ENCODE peak calls at places on chromosomes 11 and 22, in four cellular contexts. E, G, K and J are unnamed samples.
A peak's percentile ranks its signal among the peaks of the same experiment; 100 is the strongest.

GRCh38 chr11:1103401-1104360 is 29.0 kb downstream of the MUC2 start:
- DNase-seq in E (no peak), G (no peak), K (no peak), J (no peak)

GRCh38 chr11:44825058-44825795 is 98.5 kb downstream of the TSPAN18 start:
- DNase-seq in E (no peak), G (no peak), K (no peak), J (no peak)

GRCh38 chr11:69916806-69917387 is 97.7 kb upstream of the FGF3 start:
- DNase-seq in E (no peak), G (no peak), K (no peak), J (no peak)

GRCh38 chr11:65425105-65425970 is 2.7 kb downstream of the NEAT1 start:
- DNase-seq in E (peak; percentile 85), G (no peak), K (peak; percentile 87), J (peak; percentile 81)

GRCh38 chr11:7548659-7549283 is 35.0 kb downstream of the PPFIBP2 start:
- DNase-seq in E (no peak), G (no peak), K (peak; percentile 63), J (no peak)

GRCh38 chr22:20430101-20430640 is 7.5 kb downstream of the SCARF2 start:
- DNase-seq in E (no peak), G (no peak), K (no peak), J (no peak)

GRCh38 chr11:3854977-3855807 is at the start of gene STIM1:
- DNase-seq in E (peak; percentile 95), G (peak; percentile 51), K (peak; percentile 96), J (peak; percentile 94)

GRCh38 chr22:44595841-44596341 is 97.9 kb upstream of the RTL6 start:
- DNase-seq in E (no peak), G (no peak), K (no peak), J (peak; percentile 59)

GRCh38 chr11:96015911-96016565 is 92.1 kb upstream of the MTMR2 start:
- DNase-seq in E (no peak), G (no peak), K (peak; percentile 16), J (no peak)

GRCh38 chr11:72634016-72634415 is 40.2 kb downstream of the PDE2A start:
- DNase-seq in E (no peak), G (no peak), K (no peak), J (no peak)

GRCh38 chr11:87417951-87418350 is 380.2 kb downstream of the TMEM135 start:
- DNase-seq in E (no peak), G (no peak), K (no peak), J (no peak)

GRCh38 chr11:107006076-107006833 is 12.0 kb downstream of the GUCY1A2 start:
- DNase-seq in E (no peak), G (no peak), K (no peak), J (no peak)

GRCh38 chr11:5989203-5989602 is 2.4 kb upstream of the OR52L1 start:
- DNase-seq in E (no peak), G (no peak), K (no peak), J (no peak)

GRCh38 chr11:12404461-12404860 is 27.1 kb downstream of the PARVA start:
- DNase-seq in E (no peak), G (no peak), K (no peak), J (no peak)

GRCh38 chr11:128424867-128425285 is 162.5 kb downstream of the ETS1 start:
- DNase-seq in E (peak; percentile 58), G (no peak), K (no peak), J (peak; percentile 93)

GRCh38 chr22:38873469-38874411 is 1.7 kb upstream of the CBX6 start:
- DNase-seq in E (no peak), G (no peak), K (peak; percentile 88), J (no peak)

GRCh38 chr11:56909563-56909962 is 79.2 kb upstream of the OR5AK2 start:
- DNase-seq in E (no peak), G (no peak), K (no peak), J (no peak)

GRCh38 chr11:68271023-68271780 is 571 bp downstream of the C11orf24 start:
- DNase-seq in E (peak; percentile 83), G (no peak), K (peak; percentile 91), J (peak; percentile 91)

GRCh38 chr11:65316979-65317786 is 2.5 kb downstream of the CDC42EP2 start:
- DNase-seq in E (peak; percentile 69), G (no peak), K (no peak), J (peak; percentile 62)